ENCODE peak calls at places on chromosomes 11 and 22, in nine cellular contexts. One of them, this sample, is unnamed.

GRCh38 chr11:117734596-117734995 is 62.4 kb downstream of the DSCAML1 start:
- DNase-seq in astrocyte: no peak
- DNase-seq in DND-41: no peak
- DNase-seq in HCT116: no peak
- DNase-seq in endothelial cell of umbilical vein: no peak
- DNase-seq in hepatocyte: no peak
- DNase-seq in MM.1S: no peak
- DNase-seq in PC-3: no peak
- DNase-seq in H9: no peak
- DNase-seq in this sample: no peak

GRCh38 chr22:29481265-29482000 is 1.4 kb downstream of the NEFH start:
- DNase-seq in astrocyte: no peak
- DNase-seq in DND-41: no peak
- DNase-seq in HCT116: no peak
- DNase-seq in endothelial cell of umbilical vein: no peak
- DNase-seq in hepatocyte: peak
- DNase-seq in MM.1S: no peak
- DNase-seq in PC-3: no peak
- DNase-seq in H9: peak
- DNase-seq in this sample: peak

GRCh38 chr11:57646756-57647303 is 2.9 kb downstream of the YPEL4 start:
- DNase-seq in astrocyte: no peak
- DNase-seq in DND-41: no peak
- DNase-seq in HCT116: no peak
- DNase-seq in endothelial cell of umbilical vein: no peak
- DNase-seq in hepatocyte: peak
- DNase-seq in MM.1S: no peak
- DNase-seq in PC-3: no peak
- DNase-seq in H9: peak
- DNase-seq in this sample: peak

GRCh38 chr22:31347251-31348008 is 1.3 kb upstream of the PATZ1 start:
- DNase-seq in astrocyte: peak
- DNase-seq in DND-41: peak
- DNase-seq in HCT116: peak
- DNase-seq in endothelial cell of umbilical vein: peak
- DNase-seq in hepatocyte: peak
- DNase-seq in MM.1S: peak
- DNase-seq in PC-3: peak
- DNase-seq in H9: peak
- DNase-seq in this sample: peak

GRCh38 chr22:27252282-27253049 is 549.1 kb downstream of the MN1 start:
- DNase-seq in astrocyte: peak
- DNase-seq in DND-41: no peak
- DNase-seq in HCT116: no peak
- DNase-seq in endothelial cell of umbilical vein: peak
- DNase-seq in hepatocyte: peak
- DNase-seq in MM.1S: no peak
- DNase-seq in PC-3: peak
- DNase-seq in H9: no peak
- DNase-seq in this sample: peak

GRCh38 chr11:6566704-6567370 is 36.6 kb downstream of the RRP8 start:
- DNase-seq in astrocyte: no peak
- DNase-seq in DND-41: no peak
- DNase-seq in HCT116: no peak
- DNase-seq in endothelial cell of umbilical vein: no peak
- DNase-seq in hepatocyte: no peak
- DNase-seq in MM.1S: no peak
- DNase-seq in PC-3: no peak
- DNase-seq in H9: no peak
- DNase-seq in this sample: peak

GRCh38 chr11:94020777-94021615 is at the start of gene HEPHL1:
- DNase-seq in astrocyte: peak
- DNase-seq in DND-41: no peak
- DNase-seq in HCT116: no peak
- DNase-seq in endothelial cell of umbilical vein: no peak
- DNase-seq in hepatocyte: no peak
- DNase-seq in MM.1S: no peak
- DNase-seq in PC-3: peak
- DNase-seq in H9: peak
- DNase-seq in this sample: no peak

GRCh38 chr22:28029201-28029948 is 110.3 kb upstream of the PITPNB start:
- DNase-seq in astrocyte: peak
- DNase-seq in DND-41: peak
- DNase-seq in HCT116: no peak
- DNase-seq in endothelial cell of umbilical vein: peak
- DNase-seq in hepatocyte: no peak
- DNase-seq in MM.1S: no peak
- DNase-seq in PC-3: peak
- DNase-seq in H9: no peak
- DNase-seq in this sample: peak

GRCh38 chr22:31120230-31120629 is 2.5 kb upstream of the INPP5J start:
- DNase-seq in astrocyte: no peak
- DNase-seq in DND-41: no peak
- DNase-seq in HCT116: no peak
- DNase-seq in endothelial cell of umbilical vein: no peak
- DNase-seq in hepatocyte: no peak
- DNase-seq in MM.1S: no peak
- DNase-seq in PC-3: no peak
- DNase-seq in H9: no peak
- DNase-seq in this sample: peak

GRCh38 chr11:19779740-19780139 is 67.1 kb downstream of the NAV2 start:
- DNase-seq in astrocyte: no peak
- DNase-seq in DND-41: no peak
- DNase-seq in HCT116: no peak
- DNase-seq in endothelial cell of umbilical vein: no peak
- DNase-seq in hepatocyte: no peak
- DNase-seq in MM.1S: no peak
- DNase-seq in PC-3: no peak
- DNase-seq in H9: no peak
- DNase-seq in this sample: no peak

GRCh38 chr11:69808708-69809107 is 10.5 kb downstream of the FGF3 start:
- DNase-seq in astrocyte: peak
- DNase-seq in DND-41: no peak
- DNase-seq in HCT116: no peak
- DNase-seq in endothelial cell of umbilical vein: no peak
- DNase-seq in hepatocyte: no peak
- DNase-seq in MM.1S: no peak
- DNase-seq in PC-3: no peak
- DNase-seq in H9: no peak
- DNase-seq in this sample: peak

GRCh38 chr11:48384670-48385069 is 18.4 kb upstream of the OR4C5 start:
- DNase-seq in astrocyte: no peak
- DNase-seq in DND-41: no peak
- DNase-seq in HCT116: no peak
- DNase-seq in endothelial cell of umbilical vein: no peak
- DNase-seq in hepatocyte: no peak
- DNase-seq in MM.1S: no peak
- DNase-seq in PC-3: no peak
- DNase-seq in H9: no peak
- DNase-seq in this sample: no peak

GRCh38 chr11:19201737-19202605 is at the start of gene CSRP3:
- DNase-seq in astrocyte: peak
- DNase-seq in DND-41: no peak
- DNase-seq in HCT116: no peak
- DNase-seq in endothelial cell of umbilical vein: no peak
- DNase-seq in hepatocyte: no peak
- DNase-seq in MM.1S: no peak
- DNase-seq in PC-3: no peak
- DNase-seq in H9: no peak
- DNase-seq in this sample: no peak

GRCh38 chr22:30783021-30783420 is 88.3 kb downstream of the OSBP2 start:
- DNase-seq in astrocyte: no peak
- DNase-seq in DND-41: no peak
- DNase-seq in HCT116: no peak
- DNase-seq in endothelial cell of umbilical vein: no peak
- DNase-seq in hepatocyte: no peak
- DNase-seq in MM.1S: no peak
- DNase-seq in PC-3: peak
- DNase-seq in H9: no peak
- DNase-seq in this sample: no peak

GRCh38 chr11:118619444-118620205 is 12.2 kb downstream of the PHLDB1 start:
- DNase-seq in astrocyte: peak
- DNase-seq in DND-41: no peak
- DNase-seq in HCT116: no peak
- DNase-seq in endothelial cell of umbilical vein: peak
- DNase-seq in hepatocyte: peak
- DNase-seq in MM.1S: no peak
- DNase-seq in PC-3: peak
- DNase-seq in H9: no peak
- DNase-seq in this sample: peak

GRCh38 chr11:121237686-121238658 is 54.6 kb upstream of the SC5D start:
- DNase-seq in astrocyte: peak
- DNase-seq in DND-41: no peak
- DNase-seq in HCT116: no peak
- DNase-seq in endothelial cell of umbilical vein: peak
- DNase-seq in hepatocyte: no peak
- DNase-seq in MM.1S: no peak
- DNase-seq in PC-3: peak
- DNase-seq in H9: no peak
- DNase-seq in this sample: no peak

GRCh38 chr11:70071996-70072395 is 6.1 kb upstream of the ANO1 start:
- DNase-seq in astrocyte: no peak
- DNase-seq in DND-41: no peak
- DNase-seq in HCT116: no peak
- DNase-seq in endothelial cell of umbilical vein: no peak
- DNase-seq in hepatocyte: no peak
- DNase-seq in MM.1S: no peak
- DNase-seq in PC-3: no peak
- DNase-seq in H9: no peak
- DNase-seq in this sample: no peak

GRCh38 chr11:29333993-29334780 is 682.6 kb downstream of the KCNA4 start:
- DNase-seq in astrocyte: peak
- DNase-seq in DND-41: no peak
- DNase-seq in HCT116: peak
- DNase-seq in endothelial cell of umbilical vein: peak
- DNase-seq in hepatocyte: peak
- DNase-seq in MM.1S: peak
- DNase-seq in PC-3: peak
- DNase-seq in H9: peak
- DNase-seq in this sample: no peak

GRCh38 chr11:88501535-88501934 is 164.0 kb upstream of the CTSC start:
- DNase-seq in astrocyte: no peak
- DNase-seq in DND-41: no peak
- DNase-seq in HCT116: no peak
- DNase-seq in endothelial cell of umbilical vein: no peak
- DNase-seq in hepatocyte: no peak
- DNase-seq in MM.1S: no peak
- DNase-seq in PC-3: no peak
- DNase-seq in H9: no peak
- DNase-seq in this sample: no peak
- H2AFZ ChIP-seq in astrocyte: no peak
- H2AFZ ChIP-seq in DND-41: no peak
- H2AFZ ChIP-seq in HCT116: no peak
- H2AFZ ChIP-seq in endothelial cell of umbilical vein: no peak
- H2AFZ ChIP-seq in hepatocyte: no peak
- H2AFZ ChIP-seq in MM.1S: no peak
- H2AFZ ChIP-seq in PC-3: peak
- H2AFZ ChIP-seq in H9: no peak
- H2AFZ ChIP-seq in this sample: no peak

DNA sequence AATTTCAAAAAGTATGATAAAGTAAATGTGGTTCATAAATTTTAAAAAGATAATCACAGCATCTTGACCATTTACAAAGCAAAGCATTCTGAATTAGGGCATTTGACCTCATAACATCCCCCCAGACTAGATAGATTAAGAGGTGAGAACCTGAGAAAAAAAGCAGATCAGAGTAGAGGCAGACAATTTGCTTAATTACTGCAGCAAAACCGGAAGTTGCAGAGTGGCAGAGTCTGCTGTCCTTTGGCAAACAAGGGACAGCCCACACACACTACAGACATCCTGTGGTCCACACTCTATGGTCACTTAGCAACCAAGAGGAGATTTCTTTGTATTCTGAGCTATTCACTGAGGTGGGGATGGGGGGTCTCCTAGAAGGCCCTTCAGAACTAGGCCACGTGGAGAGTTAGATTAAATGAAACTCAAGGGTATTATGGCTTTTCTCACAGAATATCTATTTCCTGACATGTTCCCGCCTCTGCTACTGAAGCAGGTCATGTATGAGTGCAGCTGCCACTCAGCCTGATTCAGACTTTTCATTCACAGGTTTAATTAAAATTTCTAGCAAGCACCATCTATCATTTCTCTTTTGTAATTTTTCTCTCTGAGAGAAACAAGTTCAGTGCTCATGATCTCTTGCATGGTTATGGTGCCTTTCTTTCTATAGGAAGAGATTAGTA is 48.5 kb downstream of the SVIP start:
- DNase-seq in astrocyte: no peak
- DNase-seq in DND-41: no peak
- DNase-seq in HCT116: no peak
- DNase-seq in endothelial cell of umbilical vein: no peak
- DNase-seq in hepatocyte: no peak
- DNase-seq in MM.1S: peak
- DNase-seq in PC-3: no peak
- DNase-seq in H9: no peak
- DNase-seq in this sample: no peak
- H2AFZ ChIP-seq in astrocyte: no peak
- H2AFZ ChIP-seq in DND-41: peak
- H2AFZ ChIP-seq in HCT116: no peak
- H2AFZ ChIP-seq in endothelial cell of umbilical vein: no peak
- H2AFZ ChIP-seq in hepatocyte: no peak
- H2AFZ ChIP-seq in MM.1S: no peak
- H2AFZ ChIP-seq in PC-3: no peak
- H2AFZ ChIP-seq in H9: no peak
- H2AFZ ChIP-seq in this sample: no peak

DNA sequence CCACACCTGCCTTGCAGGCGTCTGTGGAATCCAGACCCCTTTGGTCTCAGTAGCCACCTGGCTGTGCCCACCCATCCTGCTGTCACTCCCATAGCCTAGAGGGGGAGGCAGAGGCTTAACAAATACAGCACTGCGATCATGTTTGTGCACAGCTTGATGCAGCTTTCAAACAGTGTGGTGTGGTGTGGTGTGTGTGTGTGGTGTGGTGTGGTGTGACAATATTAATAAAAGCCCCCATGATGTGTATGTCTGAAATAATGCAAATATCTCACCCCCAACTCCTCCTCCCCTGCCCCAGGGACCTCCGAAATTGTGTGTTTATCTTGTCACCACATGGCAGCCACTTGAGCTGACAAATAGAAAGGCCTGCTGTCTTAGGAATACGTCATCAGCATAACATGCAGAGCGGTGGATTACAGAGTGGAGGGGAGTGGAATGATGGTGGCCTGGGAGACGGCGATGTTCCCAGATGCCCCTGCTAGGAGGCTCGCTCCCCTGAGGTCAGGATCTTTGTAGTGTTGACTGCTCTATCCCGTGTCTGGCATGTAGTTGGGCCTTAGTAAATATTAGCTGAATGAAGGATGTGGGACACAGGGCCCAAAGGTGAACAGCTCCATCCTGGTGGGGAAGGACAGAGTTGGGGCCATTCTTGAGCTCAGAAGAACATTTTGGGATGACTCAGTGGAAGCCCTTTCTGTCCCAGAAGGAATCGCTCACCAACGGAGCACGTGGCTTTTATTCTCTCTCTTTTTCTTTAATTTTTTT is 2.8 kb downstream of the PDXP start:
- DNase-seq in astrocyte: peak
- DNase-seq in DND-41: peak
- DNase-seq in HCT116: no peak
- DNase-seq in endothelial cell of umbilical vein: no peak
- DNase-seq in hepatocyte: peak
- DNase-seq in MM.1S: no peak
- DNase-seq in PC-3: peak
- DNase-seq in H9: no peak
- DNase-seq in this sample: peak
- H2AFZ ChIP-seq in astrocyte: no peak
- H2AFZ ChIP-seq in DND-41: no peak
- H2AFZ ChIP-seq in HCT116: no peak
- H2AFZ ChIP-seq in endothelial cell of umbilical vein: no peak
- H2AFZ ChIP-seq in hepatocyte: no peak
- H2AFZ ChIP-seq in MM.1S: no peak
- H2AFZ ChIP-seq in PC-3: no peak
- H2AFZ ChIP-seq in H9: no peak
- H2AFZ ChIP-seq in this sample: peak

GRCh38 chr11:76674517-76675400 is 4.2 kb upstream of the LRRC32 start:
- DNase-seq in astrocyte: no peak
- DNase-seq in DND-41: peak
- DNase-seq in HCT116: no peak
- DNase-seq in endothelial cell of umbilical vein: no peak
- DNase-seq in hepatocyte: no peak
- DNase-seq in MM.1S: no peak
- DNase-seq in PC-3: no peak
- DNase-seq in H9: no peak
- DNase-seq in this sample: peak
- H2AFZ ChIP-seq in astrocyte: no peak
- H2AFZ ChIP-seq in DND-41: no peak
- H2AFZ ChIP-seq in HCT116: no peak
- H2AFZ ChIP-seq in endothelial cell of umbilical vein: no peak
- H2AFZ ChIP-seq in hepatocyte: no peak
- H2AFZ ChIP-seq in MM.1S: no peak
- H2AFZ ChIP-seq in PC-3: no peak
- H2AFZ ChIP-seq in H9: no peak
- H2AFZ ChIP-seq in this sample: no peak